ENCODE peak calls at places on chromosome 5, in ten cellular contexts. S, C, R, Q, L, O, W, D, U and X are unnamed samples.
A peak's percentile ranks its signal among the peaks of the same experiment; 100 is the strongest.

GRCh38 chr5:174229640-174230350 is 184.3 kb downstream of the NSG2 start:
- DNase-seq in S (no peak), O (no peak), Q (no peak), U (no peak), C (no peak), D (no peak), W (no peak), R (peak; percentile 59), L (peak; percentile 53), X (no peak)

GRCh38 chr5:95080026-95080425 is 204.9 kb downstream of the MCTP1 start:
- DNase-seq in D (no peak), S (no peak), O (no peak), U (no peak), Q (no peak), R (no peak), W (no peak), C (no peak), L (no peak), X (no peak)

GRCh38 chr5:57594436-57594835 is 111.8 kb upstream of the ACTBL2 start:
- DNase-seq in W (no peak), U (no peak), C (no peak), R (no peak), Q (no peak), S (no peak), O (no peak), L (no peak), D (no peak), X (no peak)

GRCh38 chr5:57207681-57208080 is 33.8 kb downstream of the GPBP1 start:
- DNase-seq in O (no peak), W (peak; percentile 25), L (peak; percentile 82), D (no peak), C (peak; percentile 77), U (no peak), Q (no peak), S (no peak), R (peak; percentile 79), X (no peak)

GRCh38 chr5:53877243-53877642 is 316.8 kb downstream of the NDUFS4 start:
- DNase-seq in L (no peak), S (no peak), W (no peak), R (no peak), D (no peak), C (no peak), Q (no peak), U (no peak), O (no peak), X (no peak)

GRCh38 chr5:35229076-35230042 is 928 bp downstream of the PRLR start:
- DNase-seq in U (peak; percentile 71), C (no peak), R (no peak), D (peak; percentile 73), W (peak; percentile 34), S (no peak), Q (no peak), L (no peak), O (peak; percentile 69), X (peak; percentile 60)

GRCh38 chr5:121090822-121091221 is 626.7 kb downstream of the PRR16 start:
- DNase-seq in L (no peak), W (no peak), D (no peak), O (no peak), R (no peak), C (no peak), Q (no peak), U (no peak), S (no peak), X (no peak)

GRCh38 chr5:82298668-82299067 is 20.5 kb upstream of the RPS23 start:
- DNase-seq in U (no peak), L (no peak), O (no peak), R (no peak), Q (no peak), C (no peak), S (no peak), D (no peak), W (no peak), X (no peak)

GRCh38 chr5:80507663-80508062 is 19.8 kb downstream of the FAM151B start:
- DNase-seq in L (no peak), O (no peak), C (no peak), Q (no peak), R (no peak), W (no peak), S (no peak), U (peak; percentile 49), D (no peak), X (no peak)

GRCh38 chr5:169299651-169300467 is 1.1 kb downstream of the SLIT3 start:
- DNase-seq in U (peak; percentile 32), S (no peak), Q (no peak), W (peak; percentile 23), L (no peak), D (no peak), O (no peak), R (no peak), C (no peak), X (no peak)

GRCh38 chr5:57551974-57552537 is 69.4 kb upstream of the ACTBL2 start:
- DNase-seq in D (no peak), Q (no peak), W (peak; percentile 11), L (no peak), O (no peak), U (no peak), C (no peak), S (no peak), R (no peak), X (no peak)

GRCh38 chr5:131589510-131590348 is 45.3 kb downstream of the RAPGEF6 start:
- DNase-seq in S (no peak), O (no peak), R (peak; percentile 25), U (peak; percentile 73), W (peak; percentile 70), C (no peak), Q (peak; percentile 34), L (no peak), D (peak; percentile 38), X (peak; percentile 86)

GRCh38 chr5:37771731-37772130 is 68.1 kb downstream of the GDNF start:
- DNase-seq in C (no peak), R (no peak), D (no peak), S (no peak), O (no peak), U (no peak), L (no peak), W (no peak), Q (no peak), X (no peak)

GRCh38 chr5:122121782-122122465 is 7.4 kb upstream of the ZNF474 start:
- DNase-seq in S (no peak), D (no peak), L (no peak), O (no peak), R (no peak), C (no peak), U (no peak), Q (no peak), W (no peak), X (no peak)

GRCh38 chr5:175353876-175354275 is 90.1 kb downstream of the DRD1 start:
- DNase-seq in O (no peak), S (no peak), W (no peak), R (no peak), L (no peak), C (no peak), U (no peak), Q (no peak), D (no peak), X (no peak)

GRCh38 chr5:1889321-1890065 is 6.8 kb upstream of the IRX4 start:
- DNase-seq in L (no peak), S (no peak), W (no peak), C (no peak), U (no peak), O (no peak), D (no peak), R (no peak), Q (no peak), X (no peak)

GRCh38 chr5:147782053-147783028 is at the start of gene JAKMIP2:
- DNase-seq in D (peak; percentile 45), L (peak; percentile 73), S (no peak), R (peak; percentile 78), Q (no peak), O (peak; percentile 80), W (peak; percentile 96), C (peak; percentile 64), U (peak; percentile 99), X (peak; percentile 59)

GRCh38 chr5:137837741-137838389 is 29.8 kb upstream of the MYOT start:
- DNase-seq in S (no peak), Q (no peak), U (no peak), D (no peak), R (no peak), W (no peak), L (no peak), O (no peak), C (no peak), X (peak; percentile 55)
- H3K4me1 ChIP-seq in S (peaks cover 19% of the 10 kb centered on the region), Q (peaks cover 14% of the 10 kb centered on the region), U (peaks cover 10% of the 10 kb centered on the region), D (no peaks in the 10 kb centered on the region), R (peaks cover 18% of the 10 kb centered on the region), W (peaks cover 44% of the 10 kb centered on the region), L (peaks cover 67% of the 10 kb centered on the region), O (no peaks in the 10 kb centered on the region), C (peaks cover 16% of the 10 kb centered on the region), X (no peaks in the 10 kb centered on the region)

GRCh38 chr5:135433626-135434426 is 13.3 kb downstream of the DCANP1 start:
- DNase-seq in D (no peak), O (no peak), W (no peak), C (no peak), R (no peak), U (no peak), Q (no peak), S (no peak), L (no peak), X (no peak)

GRCh38 chr5:135437796-135438560 is 9.2 kb downstream of the DCANP1 start:
- DNase-seq in U (no peak), W (no peak), C (no peak), D (peak; percentile 37), Q (peak; percentile 44), S (peak; percentile 52), L (peak; percentile 80), O (no peak), R (peak; percentile 79), X (peak; percentile 52)

GRCh38 chr5:135434591-135435466 is 12.3 kb downstream of the DCANP1 start:
- DNase-seq in O (no peak), U (no peak), L (no peak), D (no peak), W (no peak), Q (no peak), S (no peak), C (no peak), R (no peak), X (no peak)

GRCh38 chr5:135436856-135437795 is 10.0 kb downstream of the DCANP1 start:
- DNase-seq in D (no peak), O (no peak), L (no peak), W (no peak), S (no peak), C (no peak), U (no peak), R (no peak), Q (no peak), X (no peak)

GRCh38 chr5:135435467-135436330 is 11.4 kb downstream of the DCANP1 start:
- DNase-seq in C (no peak), W (no peak), Q (no peak), D (no peak), L (no peak), R (no peak), S (no peak), U (no peak), O (no peak), X (no peak)
- H3K4me1 ChIP-seq in C (no peaks in the 10 kb centered on the region), W (no peaks in the 10 kb centered on the region), Q (peaks cover 10% of the 10 kb centered on the region), D (no peaks in the 10 kb centered on the region), L (peaks cover 35% of the 10 kb centered on the region), R (peaks cover 15% of the 10 kb centered on the region), S (peaks cover 5% of the 10 kb centered on the region), U (peaks cover 3% of the 10 kb centered on the region), O (no peaks in the 10 kb centered on the region), X (no peaks in the 10 kb centered on the region)

GRCh38 chr5:150506571-150507282 is 1.2 kb upstream of the NDST1 start:
- DNase-seq in O (no peak), U (no peak), S (no peak), C (no peak), L (no peak), Q (no peak), R (no peak), D (no peak), W (no peak), X (no peak)
- H3K4me1 ChIP-seq in O (peaks cover 70% of the 10 kb centered on the region), U (peaks cover 58% of the 10 kb centered on the region), S (peaks cover 88% of the 10 kb centered on the region), C (peaks cover 93% of the 10 kb centered on the region), L (peaks cover 100% of the 10 kb centered on the region), Q (peaks cover 7% of the 10 kb centered on the region), R (peaks cover 89% of the 10 kb centered on the region), D (peaks cover 36% of the 10 kb centered on the region), W (peaks cover 42% of the 10 kb centered on the region), X (peaks cover 27% of the 10 kb centered on the region)

GRCh38 chr5:140677947-140678346 is 4.6 kb upstream of the DND1 start:
- DNase-seq in C (no peak), R (no peak), U (no peak), S (no peak), O (no peak), W (no peak), L (no peak), D (no peak), Q (no peak), X (no peak)
- H3K4me1 ChIP-seq in C (no peaks in the 10 kb centered on the region), R (no peaks in the 10 kb centered on the region), U (no peaks in the 10 kb centered on the region), S (no peaks in the 10 kb centered on the region), O (peaks cover 8% of the 10 kb centered on the region), W (no peaks in the 10 kb centered on the region), L (no peaks in the 10 kb centered on the region), D (no peaks in the 10 kb centered on the region), Q (no peaks in the 10 kb centered on the region), X (no peaks in the 10 kb centered on the region)